ENCODE peak calls at places on chromosome 3, in seven cellular contexts. W, K, F, X, G, J and O are unnamed samples.
A peak's percentile ranks its signal among the peaks of the same experiment; 100 is the strongest.

GRCh38 chr3:50450135-50450911 is 53.1 kb downstream of the CACNA2D2 start:
- DNase-seq in G (no peak), J (peak; percentile 43), K (no peak), F (no peak), W (no peak), X (no peak), O (no peak)

GRCh38 chr3:177607596-177607995 is 410.3 kb upstream of the TBL1XR1 start:
- DNase-seq in F (no peak), X (no peak), G (no peak), W (no peak), K (no peak), J (no peak), O (no peak)

GRCh38 chr3:45832691-45833090 is 9.2 kb downstream of the LZTFL1 start:
- DNase-seq in F (no peak), K (no peak), X (no peak), G (no peak), J (no peak), W (no peak), O (no peak)

GRCh38 chr3:185688808-185689207 is 102.7 kb downstream of the SENP2 start:
- DNase-seq in X (peak; percentile 90), W (peak; percentile 98), G (no peak), J (no peak), F (peak; percentile 87), K (peak; percentile 25), O (no peak)

GRCh38 chr3:147034359-147034758 is 372.0 kb downstream of the ZIC4 start:
- DNase-seq in X (no peak), W (no peak), F (no peak), K (no peak), G (no peak), J (no peak), O (no peak)

GRCh38 chr3:105364113-105364512 is 2.6 kb upstream of the ALCAM start:
- DNase-seq in F (no peak), K (no peak), X (no peak), J (no peak), W (peak; percentile 76), G (no peak), O (no peak)

GRCh38 chr3:126355777-126356372 is 1.3 kb downstream of the KLF15 start:
- DNase-seq in F (peak; percentile 33), G (peak; percentile 71), J (peak; percentile 94), W (peak; percentile 78), X (no peak), K (peak; percentile 79), O (peak; percentile 83)

GRCh38 chr3:94184781-94185180 is 121.9 kb downstream of the NSUN3 start:
- DNase-seq in J (no peak), W (no peak), K (no peak), X (no peak), F (no peak), G (no peak), O (no peak)

GRCh38 chr3:13617981-13618380 is 69.1 kb downstream of the FBLN2 start:
- DNase-seq in W (no peak), F (no peak), J (no peak), X (no peak), G (no peak), K (no peak), O (no peak)

GRCh38 chr3:66500575-66501482 is at the start of gene LRIG1:
- DNase-seq in K (peak; percentile 97), J (peak; percentile 100), F (peak; percentile 85), G (peak; percentile 99), W (peak; percentile 99), X (peak; percentile 97), O (peak; percentile 78)
- TF ChIP-seq CTCF in K (peak; percentile 57), J (peak; percentile 51), F (no peak), G (peak; percentile 47), W (no peak), X (no peak), O (no peak)

DNA sequence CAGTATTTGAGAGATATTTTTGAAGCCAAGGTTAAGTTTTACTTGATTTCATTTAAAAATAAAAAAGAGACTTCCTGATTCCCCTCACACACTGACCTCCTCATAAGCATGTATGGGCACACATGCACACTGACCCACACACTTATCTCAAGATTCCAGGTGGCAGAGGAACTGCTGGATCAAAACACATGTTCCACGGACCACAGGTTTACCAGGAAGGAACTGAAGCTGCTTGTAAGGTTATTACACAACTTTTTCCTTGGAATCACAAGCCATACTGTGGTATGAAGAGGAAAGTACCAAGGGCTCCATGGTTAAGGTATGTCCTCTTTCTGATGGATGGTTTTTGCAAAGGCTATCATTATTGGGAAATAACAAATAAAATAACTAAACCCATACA is 7.5 kb downstream of the CLDN1 start:
- DNase-seq in W (no peak), F (no peak), X (no peak), J (no peak), K (no peak), G (no peak), O (no peak)
- TF ChIP-seq CTCF in W (no peak), F (no peak), X (no peak), J (no peak), K (no peak), G (no peak), O (no peak)

GRCh38 chr3:33064929-33065328 is 32.0 kb downstream of the GLB1 start:
- DNase-seq in K (no peak), F (no peak), X (no peak), J (no peak), G (no peak), W (no peak), O (no peak)
- TF ChIP-seq CTCF in K (no peak), F (no peak), X (no peak), J (no peak), G (no peak), W (no peak), O (no peak)

DNA sequence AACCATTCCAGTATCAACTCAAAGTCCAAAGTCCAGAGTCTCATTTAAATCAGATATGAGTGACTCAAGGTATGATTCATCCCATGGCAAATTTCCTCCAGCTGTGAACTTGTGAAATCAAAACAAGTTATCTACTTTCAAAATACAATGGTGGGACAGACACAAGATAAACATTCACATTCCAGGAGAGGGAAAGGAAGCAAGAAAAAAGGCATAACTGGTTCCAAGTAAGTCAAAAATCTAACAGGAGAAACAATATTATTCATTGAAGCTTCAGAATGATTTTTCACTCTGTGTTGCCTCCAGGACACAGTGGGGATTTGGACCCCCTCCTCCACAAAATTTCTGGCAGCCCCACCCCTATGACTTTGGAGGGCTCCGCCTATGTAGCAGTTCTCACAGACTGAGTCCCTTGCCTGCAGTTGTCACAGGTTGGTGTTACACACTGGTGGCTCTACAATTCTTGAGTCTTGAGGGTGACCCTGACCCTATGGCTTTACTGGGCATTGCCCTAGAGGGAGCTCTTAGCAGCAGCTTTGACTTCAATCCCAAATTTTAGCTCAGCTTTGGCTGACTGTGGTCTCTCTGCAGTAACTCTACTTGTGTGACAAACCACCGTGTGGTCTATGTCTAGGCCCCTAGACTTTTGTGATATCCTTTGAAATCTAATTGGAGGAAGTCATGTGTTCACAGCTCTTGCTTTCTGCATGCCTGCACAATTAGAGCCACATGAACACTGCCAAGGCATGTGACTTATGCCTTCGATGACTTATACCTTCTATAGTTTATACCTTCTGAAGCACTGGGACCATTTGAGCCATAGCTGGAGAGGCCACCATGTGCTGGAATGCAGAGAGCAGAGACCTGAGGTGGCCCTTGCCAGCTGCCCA is 644.2 kb downstream of the GRM7 start:
- DNase-seq in W (peak; percentile 0), J (no peak), F (no peak), G (peak; percentile 8), X (no peak), K (no peak), O (no peak)
- TF ChIP-seq CTCF in W (no peak), J (no peak), F (no peak), G (no peak), X (no peak), K (no peak), O (no peak)

GRCh38 chr3:32110233-32110760 is 3.9 kb downstream of the GPD1L start:
- DNase-seq in X (no peak), W (no peak), K (no peak), J (no peak), F (no peak), G (no peak), O (no peak)

GRCh38 chr3:32111560-32111959 is 5.1 kb downstream of the GPD1L start:
- DNase-seq in K (no peak), W (no peak), F (no peak), X (no peak), G (no peak), J (no peak), O (no peak)

GRCh38 chr3:32106929-32107362 is 526 bp downstream of the GPD1L start:
- DNase-seq in K (no peak), G (peak; percentile 18), F (no peak), W (no peak), X (no peak), J (peak; percentile 34), O (no peak)

GRCh38 chr3:32106132-32106928 is at the start of gene GPD1L:
- DNase-seq in G (peak; percentile 93), W (peak; percentile 95), K (peak; percentile 86), J (peak; percentile 96), X (peak; percentile 53), F (peak; percentile 72), O (peak; percentile 62)

DNA sequence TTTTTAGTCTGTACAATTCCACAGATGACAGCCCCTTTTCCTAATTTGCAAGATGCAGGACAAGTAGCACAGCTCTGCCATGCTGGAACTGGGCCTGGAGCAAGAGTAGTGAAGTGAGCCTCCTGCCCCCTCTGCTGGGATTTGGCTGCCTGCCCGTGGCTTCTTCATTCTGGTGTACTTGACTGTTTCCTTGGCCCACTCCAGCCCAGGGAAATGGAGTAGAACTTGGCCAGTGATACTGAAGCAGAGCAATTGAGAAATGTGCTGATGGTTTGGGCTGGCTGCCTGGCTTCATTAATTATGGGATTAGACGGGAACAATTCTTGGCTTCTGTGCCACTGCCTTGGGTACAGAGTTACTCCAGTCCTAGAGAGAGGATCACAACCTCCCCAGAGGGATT is 2.8 kb downstream of the GPD1L start:
- DNase-seq in J (peak; percentile 84), F (no peak), K (no peak), G (no peak), W (peak; percentile 30), X (no peak), O (no peak)
- TF ChIP-seq CTCF in J (no peak), F (no peak), K (no peak), G (no peak), W (no peak), X (no peak), O (no peak)

DNA sequence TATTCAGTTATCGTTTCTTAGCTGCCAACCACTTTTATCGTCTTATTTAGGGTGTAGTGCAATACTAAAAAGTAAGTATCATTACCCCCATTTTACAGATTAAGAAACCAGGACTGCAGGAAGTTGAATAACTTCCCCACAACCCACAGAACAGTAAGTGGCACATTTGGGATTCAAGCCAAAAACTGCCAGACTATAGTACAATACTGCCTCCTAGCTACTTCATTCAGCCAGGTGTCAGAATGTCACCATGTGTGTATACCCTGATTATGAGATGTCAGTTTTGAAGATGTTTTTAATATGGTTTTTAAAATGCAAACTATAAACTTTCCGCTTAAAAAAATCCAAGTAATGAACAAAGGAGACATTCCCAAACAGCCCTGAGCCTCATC is 74.2 kb upstream of the PROK2 start:
- DNase-seq in J (no peak), F (peak; percentile 10), W (no peak), K (no peak), G (no peak), X (no peak), O (no peak)
- TF ChIP-seq CTCF in J (peak; percentile 35), F (peak; percentile 9), W (no peak), K (peak; percentile 60), G (no peak), X (peak; percentile 3), O (peak; percentile 84)